ENCODE peak calls at places on chromosomes 12 and 14, in five cellular contexts. C is bronchial epithelial cell, I is AG09309, N is IMR-90, Z is osteocyte. E is an unnamed sample.
A peak's percentile ranks its signal among the peaks of the same experiment; 100 is the strongest.

GRCh38 chr14:89011327-89011726 is 186.9 kb downstream of the TTC8 start:
- DNase-seq in C (no peak), I (no peak), N (no peak), Z (no peak), E (no peak)

GRCh38 chr12:120640840-120641833 is 711 bp downstream of the CABP1 start:
- DNase-seq in C (peak; percentile 23), I (no peak), N (peak; percentile 46), Z (no peak), E (no peak)

GRCh38 chr14:44701563-44702263 is 194.6 kb upstream of the FSCB start:
- DNase-seq in C (no peak), I (no peak), N (peak; percentile 2), Z (no peak), E (no peak)

GRCh38 chr12:67077617-67078016 is 191.5 kb upstream of the CAND1 start:
- DNase-seq in C (peak; percentile 97), I (no peak), N (peak; percentile 25), Z (no peak), E (no peak)

GRCh38 chr14:97456958-97457357 is 659.8 kb downstream of the VRK1 start:
- DNase-seq in C (peak; percentile 17), I (no peak), N (no peak), Z (no peak), E (no peak)

GRCh38 chr12:19440019-19440858 is 947 bp downstream of the AEBP2 start:
- DNase-seq in C (peak; percentile 35), I (no peak), N (peak; percentile 51), Z (no peak), E (no peak)

GRCh38 chr12:41709463-41710285 is 435.0 kb downstream of the GXYLT1 start:
- DNase-seq in C (peak; percentile 27), I (no peak), N (no peak), Z (no peak), E (no peak)

GRCh38 chr14:63200767-63201166 is 3.5 kb upstream of the RHOJ start:
- DNase-seq in C (peak; percentile 80), I (no peak), N (peak; percentile 20), Z (no peak), E (no peak)

GRCh38 chr12:49121047-49121696 is 10.0 kb downstream of the TUBA1B start:
- DNase-seq in C (peak; percentile 50), I (no peak), N (peak; percentile 71), Z (no peak), E (no peak)

GRCh38 chr12:29148958-29149690 is at the start of gene FAR2:
- DNase-seq in C (peak; percentile 13), I (no peak), N (no peak), Z (peak; percentile 86), E (no peak)

GRCh38 chr14:70652871-70653270 is 11.2 kb downstream of the TTC9 start:
- DNase-seq in C (peak; percentile 49), I (no peak), N (no peak), Z (no peak), E (no peak)

GRCh38 chr14:76282581-76282980 is 93.4 kb upstream of the ESRRB start:
- DNase-seq in C (no peak), I (no peak), N (no peak), Z (peak; percentile 21), E (no peak)

GRCh38 chr12:24728366-24728765 is 220.5 kb downstream of the BCAT1 start:
- DNase-seq in C (peak; percentile 33), I (peak; percentile 14), N (peak; percentile 55), Z (no peak), E (peak; percentile 4)

GRCh38 chr12:122834921-122835692 is at the start of gene HIP1R:
- DNase-seq in C (no peak), I (no peak), N (no peak), Z (no peak), E (no peak)

GRCh38 chr12:1842905-1843640 is 22.7 kb downstream of the LRTM2 start:
- DNase-seq in C (no peak), I (no peak), N (no peak), Z (peak; percentile 76), E (no peak)

GRCh38 chr12:56299308-56299852 is 750 bp downstream of the CS start:
- DNase-seq in C (peak; percentile 39), I (no peak), N (peak; percentile 17), Z (no peak), E (no peak)

GRCh38 chr14:21534576-21534975 is 8.4 kb upstream of the SALL2 start:
- DNase-seq in C (no peak), I (no peak), N (no peak), Z (no peak), E (no peak)

GRCh38 chr14:70655110-70655826 is 13.6 kb downstream of the TTC9 start:
- DNase-seq in C (no peak), I (no peak), N (no peak), Z (no peak), E (no peak)

GRCh38 chr12:4412056-4412455 is 32.5 kb upstream of the FGF23 start:
- DNase-seq in C (no peak), I (no peak), N (no peak), Z (no peak), E (no peak)

GRCh38 chr12:55704824-55705780 is 2.6 kb downstream of the ITGA7 start:
- DNase-seq in C (no peak), I (no peak), N (no peak), Z (no peak), E (no peak)

GRCh38 chr12:101891462-101891971 is 14.1 kb downstream of the DRAM1 start:
- DNase-seq in C (peak; percentile 81), I (peak; percentile 55), N (peak; percentile 95), Z (no peak), E (peak; percentile 46)

GRCh38 chr14:81509838-81510452 is 23.7 kb downstream of the SEL1L start:
- DNase-seq in C (no peak), I (no peak), N (no peak), Z (no peak), E (no peak)

GRCh38 chr14:105617201-105617777 is 90.9 kb downstream of the TMEM121 start:
- DNase-seq in C (no peak), I (no peak), N (no peak), Z (no peak), E (no peak)

GRCh38 chr14:75453817-75454434 is 26.1 kb downstream of the JDP2 start:
- DNase-seq in C (no peak), I (no peak), N (no peak), Z (no peak), E (no peak)

GRCh38 chr12:51528852-51529545 is 62.0 kb upstream of the SCN8A start:
- DNase-seq in C (no peak), I (no peak), N (no peak), Z (no peak), E (no peak)

GRCh38 chr14:100237735-100238418 is 1.1 kb upstream of the YY1 start:
- DNase-seq in C (no peak), I (no peak), N (peak; percentile 35), Z (no peak), E (no peak)

GRCh38 chr14:100581228-100582145 is 5.7 kb downstream of the BEGAIN start:
- DNase-seq in C (no peak), I (no peak), N (no peak), Z (no peak), E (no peak)

GRCh38 chr14:52949711-52950409 is 990 bp downstream of the FERMT2 start:
- DNase-seq in C (peak; percentile 61), I (peak; percentile 18), N (peak; percentile 46), Z (no peak), E (no peak)

DNA sequence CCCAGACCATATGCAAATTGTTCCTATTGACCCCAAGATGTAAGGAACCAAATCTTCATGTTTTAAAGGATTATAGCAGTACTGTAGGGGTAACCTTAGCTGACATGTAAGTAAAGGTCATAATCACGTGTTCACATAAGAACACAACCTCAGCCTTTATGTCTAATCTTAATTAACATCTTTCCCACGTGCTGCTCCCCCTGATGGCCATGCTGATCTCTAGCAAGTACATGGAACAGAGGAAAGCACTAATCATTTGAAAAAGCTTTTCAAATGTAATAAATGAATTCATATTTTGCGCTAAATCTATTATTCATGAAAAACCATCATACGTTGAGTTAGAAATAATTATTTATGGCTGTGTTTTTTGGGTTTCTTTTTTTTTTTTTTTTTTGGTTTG is 30.5 kb upstream of the ITPR2 start:
- DNase-seq in C (peak; percentile 28), I (no peak), N (peak; percentile 13), Z (no peak), E (no peak)
- TF ChIP-seq CTCF in C (peak; percentile 39), I (peak; percentile 23), N (peak; percentile 35), Z (peak; percentile 34), E (peak; percentile 35)

GRCh38 chr12:96986883-96987523 is 79.9 kb downstream of the NEDD1 start:
- DNase-seq in C (peak; percentile 24), I (no peak), N (peak; percentile 7), Z (no peak), E (no peak)

GRCh38 chr12:96982671-96983070 is 75.6 kb downstream of the NEDD1 start:
- DNase-seq in C (no peak), I (no peak), N (no peak), Z (no peak), E (no peak)

GRCh38 chr12:96985515-96986362 is 78.7 kb downstream of the NEDD1 start:
- DNase-seq in C (no peak), I (no peak), N (no peak), Z (no peak), E (no peak)

GRCh38 chr12:96979532-96979931 is 72.5 kb downstream of the NEDD1 start:
- DNase-seq in C (no peak), I (no peak), N (no peak), Z (no peak), E (no peak)

GRCh38 chr12:96981053-96981452 is 74.0 kb downstream of the NEDD1 start:
- DNase-seq in C (peak; percentile 39), I (peak; percentile 73), N (peak; percentile 90), Z (no peak), E (peak; percentile 12)
- TF ChIP-seq CTCF in C (no peak), I (no peak), N (no peak), Z (no peak), E (no peak)

DNA sequence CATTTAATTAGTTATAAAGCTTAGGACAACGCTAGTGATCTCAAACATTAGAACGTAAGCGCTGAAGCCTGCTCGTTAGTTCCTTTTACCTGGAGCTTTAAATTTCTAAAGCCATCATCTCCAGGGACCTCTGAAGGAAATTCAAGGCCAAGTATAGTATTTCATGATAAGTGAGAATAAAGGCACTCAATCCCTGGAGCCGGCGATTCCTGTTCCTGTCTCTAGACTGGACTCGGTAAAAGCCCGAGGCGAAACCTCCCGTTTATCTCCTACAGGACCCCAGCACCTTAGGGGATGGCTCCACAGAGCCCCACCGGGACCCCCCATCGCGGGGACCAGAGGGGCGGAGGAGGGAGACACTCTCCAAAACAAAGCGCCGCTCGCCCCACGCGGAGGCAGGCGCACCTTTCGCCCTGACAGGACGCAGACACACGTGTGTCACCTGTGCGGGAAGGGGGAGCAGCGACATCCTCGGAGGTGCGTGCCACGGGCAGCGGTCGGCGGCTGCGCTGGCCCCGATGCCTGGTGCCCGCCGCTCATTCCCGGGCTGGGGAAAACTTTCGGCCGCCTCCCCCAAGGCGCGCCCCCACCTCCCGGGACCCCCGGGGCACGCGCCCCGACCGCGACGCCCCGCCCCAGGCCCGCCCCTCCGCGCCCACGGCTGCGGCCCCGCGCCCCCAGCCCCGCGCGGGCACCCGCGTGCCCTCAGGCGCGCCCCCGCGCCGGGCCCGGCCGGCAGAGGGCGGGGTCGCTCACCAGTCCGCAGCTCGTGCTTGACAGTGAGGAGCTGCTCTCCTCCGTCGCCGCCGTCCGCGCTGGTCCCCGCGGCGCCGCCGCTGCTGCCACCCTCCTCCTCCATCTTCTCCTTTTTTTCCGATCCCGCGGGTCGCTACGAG is 617 bp downstream of the RPS6KA5 start:
- DNase-seq in C (peak; percentile 20), I (no peak), N (no peak), Z (no peak), E (no peak)
- TF ChIP-seq CTCF in C (peak; percentile 37), I (peak; percentile 8), N (peak; percentile 35), Z (peak; percentile 37), E (no peak)

GRCh38 chr12:20460956-20461355 is 92.6 kb downstream of the PDE3A start:
- DNase-seq in C (no peak), I (no peak), N (no peak), Z (no peak), E (no peak)

GRCh38 chr12:20459920-20460319 is 91.6 kb downstream of the PDE3A start:
- DNase-seq in C (no peak), I (no peak), N (no peak), Z (no peak), E (no peak)

GRCh38 chr12:20463920-20464524 is 95.7 kb downstream of the PDE3A start:
- DNase-seq in C (peak; percentile 29), I (no peak), N (peak; percentile 16), Z (no peak), E (no peak)
- TF ChIP-seq CTCF in C (peak; percentile 18), I (peak; percentile 59), N (peak; percentile 63), Z (peak; percentile 73), E (peak; percentile 57)

E was measured in AG09319.